ENCODE peak calls at places on chromosomes 2 and 18, in four cellular contexts. V, J, W and Y are unnamed samples.

GRCh38 chr2:233700028-233700635 is 7.4 kb downstream of the UGT1A6 start:
- DNase-seq in J (no peak), W (no peak), V (peak), Y (no peak)

GRCh38 chr2:5695641-5696350 is 3.6 kb downstream of the SOX11 start:
- DNase-seq in J (no peak), W (no peak), V (no peak), Y (no peak)

GRCh38 chr2:232348936-232349335 is 29.6 kb upstream of the ALPP start:
- DNase-seq in V (no peak), J (peak), W (no peak), Y (peak)

GRCh38 chr2:121722479-121722878 is 14.2 kb downstream of the NIFK start:
- DNase-seq in W (no peak), V (no peak), J (no peak), Y (no peak)

GRCh38 chr2:120579916-120580685 is 155.6 kb upstream of the GLI2 start:
- DNase-seq in V (no peak), J (no peak), W (no peak), Y (peak)

GRCh38 chr2:6650311-6650710 is 215.4 kb downstream of the CMPK2 start:
- DNase-seq in J (peak), W (no peak), V (no peak), Y (no peak)

GRCh38 chr2:182144039-182144779 is 158.6 kb downstream of the PPP1R1C start:
- DNase-seq in J (no peak), W (no peak), V (no peak), Y (no peak)

GRCh38 chr18:44870631-44871502 is 190.2 kb downstream of the SETBP1 start:
- DNase-seq in V (peak), J (no peak), W (no peak), Y (no peak)

GRCh38 chr18:42437646-42438045 is 482.6 kb downstream of the PIK3C3 start:
- DNase-seq in V (no peak), J (no peak), W (no peak), Y (no peak)

GRCh38 chr18:8608795-8609673 is at the start of gene RAB12:
- DNase-seq in V (peak), W (peak), J (peak), Y (peak)
- TF ChIP-seq CTCF in V (peak), W (peak), J (peak), Y (peak)

DNA sequence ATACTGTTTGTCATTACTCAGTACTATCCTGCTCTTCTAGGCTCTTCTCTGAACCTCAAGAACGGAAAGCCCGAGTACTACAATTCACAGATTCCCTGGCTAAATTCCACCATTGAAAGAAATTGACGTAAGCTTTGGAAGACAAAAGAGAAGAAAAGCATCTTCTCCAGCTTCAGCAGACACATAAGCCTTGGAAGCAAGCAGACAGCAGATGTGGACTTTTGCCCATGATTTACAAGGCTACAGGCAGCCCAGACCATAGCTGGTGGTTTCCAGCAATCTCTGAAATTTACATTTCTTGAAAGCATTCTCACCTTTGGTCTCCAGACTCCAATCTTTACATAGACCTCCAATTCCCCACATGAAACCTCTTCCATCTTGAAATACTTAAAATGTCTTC is 288.9 kb downstream of the C1D start:
- DNase-seq in W (no peak), J (no peak), V (no peak), Y (no peak)
- TF ChIP-seq CTCF in W (no peak), J (no peak), V (no peak), Y (no peak)

GRCh38 chr18:58580623-58581022 is 48.3 kb downstream of the ALPK2 start:
- DNase-seq in V (no peak), J (no peak), W (no peak), Y (no peak)
- TF ChIP-seq CTCF in V (no peak), J (no peak), W (no peak), Y (peak)

DNA sequence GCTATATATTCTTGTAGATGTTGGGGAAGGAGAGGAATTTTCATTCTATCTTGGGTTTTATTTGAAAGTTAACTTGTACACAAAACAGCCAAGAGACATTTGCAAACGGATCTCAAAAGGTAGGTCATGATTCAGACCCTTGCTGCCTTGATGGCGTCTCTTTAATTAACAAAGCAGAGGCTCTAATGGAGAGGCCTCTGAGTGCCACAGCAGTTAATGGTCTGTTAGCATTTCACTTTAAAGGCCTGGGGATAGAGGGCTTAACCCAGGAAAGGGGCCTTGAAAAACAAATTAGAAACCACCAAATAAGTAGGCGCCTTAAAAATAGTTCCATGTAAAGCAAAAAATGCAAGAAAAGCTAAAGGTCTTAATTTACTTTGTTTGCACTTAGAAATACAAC is 836.9 kb upstream of the CELF4 start:
- DNase-seq in J (no peak), V (no peak), W (no peak), Y (no peak)
- TF ChIP-seq CTCF in J (no peak), V (no peak), W (no peak), Y (no peak)